ENCODE peak calls at places on chromosome 11, in nine cellular contexts. Q is HL-60, J is Panc1, X is endothelial cell of umbilical vein, G is GM12891, S is GM12878, E is HCT116, T is stomach, F is transverse colon. Y is an unnamed sample.

GRCh38 chr11:134469627-134470026 is 57.6 kb upstream of the B3GAT1 start:
- DNase-seq in G (no peak), F (no peak), T (no peak), Q (no peak), S (no peak), J (no peak), X (no peak), E (peak), Y (no peak)

GRCh38 chr11:8983552-8983951 is 19.3 kb upstream of the TMEM9B start:
- DNase-seq in J (no peak), S (no peak), G (no peak), T (no peak), X (no peak), F (no peak), Q (no peak), E (no peak), Y (no peak)

GRCh38 chr11:61026121-61027031 is 54.9 kb downstream of the CD6 start:
- DNase-seq in F (peak), S (no peak), Q (peak), X (no peak), T (no peak), E (no peak), G (no peak), J (no peak), Y (no peak)

GRCh38 chr11:114008331-114008730 is 33.4 kb downstream of the HTR3A start:
- DNase-seq in E (no peak), S (no peak), T (no peak), F (no peak), Q (no peak), X (no peak), G (no peak), J (no peak), Y (no peak)

GRCh38 chr11:100367892-100368291 is 319.2 kb upstream of the ARHGAP42 start:
- DNase-seq in S (no peak), J (no peak), X (no peak), T (no peak), Q (no peak), G (no peak), E (no peak), F (no peak), Y (no peak)

GRCh38 chr11:65403607-65404121 is 17.2 kb downstream of the FRMD8 start:
- DNase-seq in E (no peak), T (no peak), S (no peak), G (no peak), X (no peak), Q (peak), J (no peak), F (no peak), Y (no peak)

GRCh38 chr11:114065094-114065493 is 5.6 kb downstream of the ZBTB16 start:
- DNase-seq in E (no peak), X (no peak), Q (no peak), F (no peak), S (no peak), J (no peak), G (no peak), T (no peak), Y (no peak)

GRCh38 chr11:62556872-62557631 is 10.4 kb upstream of the AHNAK start:
- DNase-seq in E (no peak), J (no peak), G (no peak), Q (peak), S (peak), X (no peak), F (peak), T (no peak), Y (no peak)

GRCh38 chr11:12942157-12942556 is 67.0 kb upstream of the RASSF10 start:
- DNase-seq in J (no peak), E (no peak), X (no peak), S (no peak), G (no peak), Q (no peak), T (no peak), F (no peak), Y (no peak)

GRCh38 chr11:76674517-76675400 is 4.2 kb upstream of the LRRC32 start:
- DNase-seq in T (no peak), E (no peak), X (no peak), S (peak), F (no peak), G (no peak), Q (no peak), J (no peak), Y (no peak)

GRCh38 chr11:47998733-47999359 is 18.5 kb downstream of the PTPRJ start:
- DNase-seq in S (no peak), E (no peak), X (no peak), J (no peak), F (peak), Q (no peak), T (no peak), G (no peak), Y (no peak)

GRCh38 chr11:11977206-11977938 is 31.1 kb downstream of the DKK3 start:
- DNase-seq in G (no peak), Q (no peak), F (peak), J (peak), X (peak), E (peak), S (no peak), T (peak), Y (no peak)

GRCh38 chr11:24391165-24391564 is 105.7 kb upstream of the LUZP2 start:
- DNase-seq in F (no peak), T (no peak), E (no peak), J (no peak), Q (no peak), G (no peak), S (no peak), X (no peak), Y (no peak)

GRCh38 chr11:10322830-10323792 is 18.2 kb downstream of the ADM start:
- DNase-seq in Q (no peak), T (peak), G (no peak), E (peak), X (peak), J (peak), S (no peak), F (peak), Y (peak)

GRCh38 chr11:34624069-34624468 is 3.2 kb downstream of the EHF start:
- DNase-seq in E (no peak), F (peak), J (no peak), Q (no peak), T (peak), S (peak), G (no peak), X (no peak), Y (no peak)

GRCh38 chr11:23206736-23207336 is 346.6 kb upstream of the CCDC179 start:
- DNase-seq in T (no peak), E (no peak), G (no peak), J (no peak), X (peak), F (no peak), Q (no peak), S (no peak), Y (no peak)

GRCh38 chr11:86954288-86955110 is 696 bp downstream of the FZD4 start:
- DNase-seq in G (peak), F (peak), J (no peak), X (peak), S (no peak), Q (no peak), E (no peak), T (no peak), Y (no peak)

GRCh38 chr11:121810291-121810690 is 305.7 kb downstream of the BLID start:
- DNase-seq in E (no peak), X (no peak), Q (no peak), S (no peak), J (no peak), T (no peak), F (no peak), G (no peak), Y (no peak)

GRCh38 chr11:70742553-70743291 is 344.4 kb downstream of the CTTN start:
- DNase-seq in T (peak), E (no peak), S (no peak), G (no peak), F (no peak), X (no peak), Q (no peak), J (no peak), Y (no peak)

GRCh38 chr11:73308963-73309960 is 1.2 kb downstream of the ARHGEF17 start:
- DNase-seq in X (peak), S (no peak), G (no peak), Q (peak), J (no peak), E (peak), T (peak), F (peak), Y (no peak)

DNA sequence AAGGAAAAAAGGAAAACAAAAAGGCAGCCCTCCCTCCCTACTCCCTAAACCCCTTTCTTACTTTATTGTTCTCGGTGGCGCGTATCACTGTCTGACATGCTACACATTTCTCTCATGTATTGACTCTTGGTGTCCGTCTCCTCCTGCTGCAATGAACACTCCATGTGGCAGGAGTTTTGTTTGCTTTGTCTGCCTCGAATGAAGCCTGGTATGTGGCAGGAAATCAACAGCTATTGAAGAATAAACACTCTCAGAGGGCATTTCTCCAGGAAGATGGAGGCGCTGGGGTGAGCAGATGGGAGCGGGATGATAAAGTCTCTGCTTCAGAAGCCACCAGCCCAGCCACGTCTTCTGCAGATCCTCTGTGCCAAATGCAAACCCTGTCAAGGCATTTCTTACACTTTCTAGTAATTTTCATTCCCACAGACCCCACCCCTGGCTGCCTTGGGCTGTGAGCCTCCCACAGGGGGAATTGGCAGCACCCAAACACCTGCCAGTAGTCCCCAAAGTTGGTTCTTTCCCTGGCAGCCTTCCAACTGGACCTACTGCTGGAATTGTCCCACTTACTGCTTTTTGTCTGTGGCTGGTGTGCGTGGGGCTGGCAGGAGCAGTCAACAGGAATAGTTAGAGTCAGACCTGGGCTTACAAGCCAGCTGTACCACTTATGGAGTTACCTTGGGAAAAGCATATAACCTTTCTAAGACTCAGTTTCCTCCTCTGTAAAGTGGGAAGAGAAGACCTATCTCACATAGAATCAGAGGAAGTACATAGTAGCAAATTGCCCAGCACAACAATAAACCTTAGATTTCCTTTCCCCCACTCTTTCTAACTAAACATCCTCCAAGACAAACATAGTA is 13.4 kb upstream of the IL10RA start:
- DNase-seq in Q (no peak), F (no peak), J (no peak), T (no peak), E (no peak), S (no peak), G (no peak), X (peak), Y (no peak)
- TF ChIP-seq POLR2AphosphoS5 in Q (no peak), F (no peak), J (no peak), T (no peak), E (no peak), S (no peak), G (no peak), X (peak), Y (no peak)

DNA sequence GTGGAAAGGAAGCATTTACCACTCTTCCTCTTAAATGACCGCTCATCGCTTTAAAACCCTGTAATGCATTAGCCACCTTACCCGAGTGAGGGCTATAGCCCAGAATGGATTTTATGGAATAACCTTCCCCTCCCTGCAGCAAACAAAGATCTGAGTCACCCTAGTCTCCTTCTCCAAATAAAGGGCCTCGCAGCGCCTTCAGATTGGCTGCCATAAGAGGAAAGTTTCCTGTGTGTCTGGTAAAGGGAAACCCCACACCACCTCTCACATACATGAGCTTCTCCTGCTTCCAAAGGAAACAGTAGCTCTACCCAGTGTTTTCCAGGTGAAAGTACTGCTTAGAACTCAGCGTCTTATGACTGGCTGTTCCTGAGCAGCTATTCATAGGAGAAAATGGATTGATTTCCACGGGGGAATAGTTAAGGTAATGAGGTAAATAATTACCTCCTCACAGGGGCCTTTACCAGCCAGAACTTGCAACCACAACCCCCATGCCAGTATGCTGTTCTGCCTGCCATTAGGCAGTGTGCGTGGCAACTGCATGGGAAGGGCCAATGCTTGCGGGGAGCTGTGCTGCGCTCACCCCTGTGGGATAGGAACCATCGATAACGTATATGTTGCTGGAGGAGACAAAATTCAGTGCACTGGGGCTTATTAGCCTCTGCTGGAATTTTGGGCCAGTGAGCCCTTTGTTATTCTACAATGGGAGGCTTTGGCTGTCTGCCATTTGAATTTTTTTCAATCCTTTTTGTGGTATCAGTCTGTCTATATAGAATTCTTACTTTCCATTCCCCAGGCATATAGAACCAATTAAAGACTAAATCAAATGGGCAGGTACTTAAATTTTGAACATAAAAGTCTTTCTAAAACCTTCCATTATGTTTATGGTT is 47.5 kb downstream of the PPP2R1B start:
- DNase-seq in E (no peak), G (no peak), S (no peak), Q (no peak), X (peak), F (peak), J (no peak), T (peak), Y (no peak)
- TF ChIP-seq POLR2AphosphoS5 in E (no peak), G (no peak), S (no peak), Q (no peak), X (no peak), F (peak), J (no peak), T (peak), Y (no peak)

GRCh38 chr11:57752954-57753353 is 1.3 kb upstream of the BTBD18 start:
- DNase-seq in S (no peak), E (no peak), J (no peak), F (no peak), X (no peak), Q (no peak), T (no peak), G (no peak), Y (no peak)

GRCh38 chr11:57746920-57747319 is 4.7 kb downstream of the BTBD18 start:
- DNase-seq in E (no peak), S (no peak), X (no peak), T (no peak), G (no peak), F (no peak), Q (no peak), J (no peak), Y (no peak)

DNA sequence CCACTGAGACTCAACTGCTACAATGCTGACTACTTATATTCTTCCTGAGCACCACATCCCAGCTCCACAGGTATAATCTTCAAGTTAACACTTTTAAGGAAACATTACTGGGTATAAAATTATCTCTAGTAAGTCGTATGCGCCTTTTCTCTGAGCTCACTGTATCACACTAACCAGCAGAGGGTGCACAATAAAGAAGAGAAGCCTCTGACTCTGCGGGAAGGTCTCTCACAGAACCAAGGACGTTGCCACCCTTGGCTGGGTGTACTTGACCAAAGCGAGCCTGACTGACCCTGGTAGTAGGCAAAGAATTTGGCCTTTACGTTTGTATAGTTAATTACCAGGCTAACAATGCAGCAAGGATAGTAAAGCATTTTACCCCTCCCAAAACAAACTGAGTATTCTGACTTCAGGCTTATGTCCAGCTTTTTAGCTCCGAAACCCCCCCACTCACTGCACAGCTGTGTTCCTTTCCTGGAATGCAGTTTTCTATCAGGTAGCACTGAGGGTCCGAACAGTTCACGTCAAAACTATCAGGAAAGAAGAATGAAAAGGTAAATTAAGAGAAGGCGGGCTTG is at the start of gene BTBD18:
- DNase-seq in E (no peak), J (no peak), Q (peak), S (no peak), G (no peak), T (peak), X (peak), F (peak), Y (no peak)
- TF ChIP-seq POLR2AphosphoS5 in E (no peak), J (no peak), Q (no peak), S (no peak), G (no peak), T (no peak), X (no peak), F (no peak), Y (peak)

DNA sequence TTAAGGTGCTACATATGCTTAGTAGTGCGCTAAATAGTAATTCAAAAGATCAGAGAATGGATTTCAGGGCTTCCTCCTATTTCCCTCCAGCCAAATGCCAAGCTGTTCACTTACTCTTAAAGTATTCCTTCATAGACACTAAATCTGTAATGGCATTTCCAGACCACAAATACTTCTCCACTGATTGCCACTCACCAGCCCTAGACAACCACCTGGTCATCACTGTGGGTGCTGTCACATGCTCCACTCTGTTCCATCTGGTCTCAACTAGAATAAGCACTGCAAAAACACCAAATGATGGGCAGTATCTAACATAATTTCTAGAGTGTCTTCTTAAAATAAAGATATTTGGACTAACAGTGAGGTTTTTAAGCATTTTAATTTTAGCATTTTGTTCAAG is 341.3 kb downstream of the AASDHPPT start:
- DNase-seq in G (no peak), T (no peak), E (no peak), F (no peak), S (no peak), J (no peak), Q (no peak), X (no peak), Y (no peak)
- TF ChIP-seq POLR2AphosphoS5 in G (no peak), T (no peak), E (no peak), F (no peak), S (no peak), J (no peak), Q (no peak), X (no peak), Y (no peak)

DNA sequence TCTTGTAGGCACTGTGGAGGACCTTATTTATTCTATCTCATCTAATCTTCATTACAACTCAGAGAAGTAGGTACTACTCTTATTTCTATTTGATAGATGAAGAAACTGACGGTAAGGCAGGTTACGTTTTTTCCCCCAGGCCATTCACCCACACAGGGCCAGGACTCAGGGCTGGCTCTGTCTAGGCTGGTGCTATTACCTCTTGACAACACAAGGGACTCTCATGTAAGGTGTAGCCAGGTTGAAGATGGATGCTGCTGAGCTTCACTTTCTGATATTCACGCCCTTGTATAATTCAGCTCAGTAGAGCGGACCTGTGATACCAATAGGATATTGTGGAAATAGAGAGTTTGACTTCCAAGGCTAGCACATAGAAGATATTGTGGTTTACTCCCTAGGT is 413.1 kb upstream of the NARS2 start:
- DNase-seq in S (no peak), X (no peak), T (no peak), E (no peak), F (no peak), J (no peak), G (no peak), Q (no peak), Y (no peak)
- TF ChIP-seq POLR2AphosphoS5 in S (no peak), X (no peak), T (no peak), E (no peak), F (no peak), J (no peak), G (no peak), Q (no peak), Y (no peak)

DNA sequence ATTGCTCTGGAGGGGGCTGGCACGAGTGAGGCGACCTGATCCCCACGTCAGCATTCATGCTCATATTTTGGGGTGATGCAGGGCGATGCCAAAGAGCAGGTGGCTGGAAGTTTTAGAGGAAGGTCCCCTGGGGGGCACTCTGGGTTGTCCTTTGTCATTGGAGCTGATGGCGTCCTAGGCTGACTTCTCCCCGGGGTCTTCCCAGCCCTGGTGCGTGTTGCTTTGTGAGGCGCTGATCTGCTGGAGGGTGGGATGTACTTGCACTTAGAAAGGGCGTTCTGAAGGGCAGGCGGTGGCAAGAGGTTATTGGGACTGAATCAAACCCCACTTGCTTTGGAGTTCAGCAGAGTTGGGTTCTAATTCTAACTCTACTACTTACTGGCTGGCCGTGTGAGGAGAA is 313.3 kb downstream of the NTM start:
- DNase-seq in X (no peak), E (no peak), J (no peak), S (no peak), G (no peak), F (no peak), Q (no peak), T (no peak), Y (no peak)
- TF ChIP-seq POLR2AphosphoS5 in X (no peak), E (no peak), J (no peak), S (no peak), G (no peak), F (no peak), Q (no peak), T (no peak), Y (no peak)

GRCh38 chr11:63762662-63763505 is 5.7 kb downstream of the ZFTA start:
- DNase-seq in E (no peak), J (no peak), Q (no peak), G (no peak), X (peak), S (no peak), T (peak), F (peak), Y (no peak)
- TF ChIP-seq POLR2AphosphoS5 in E (no peak), J (no peak), Q (no peak), G (no peak), X (peak), S (no peak), T (no peak), F (no peak), Y (peak)

DNA sequence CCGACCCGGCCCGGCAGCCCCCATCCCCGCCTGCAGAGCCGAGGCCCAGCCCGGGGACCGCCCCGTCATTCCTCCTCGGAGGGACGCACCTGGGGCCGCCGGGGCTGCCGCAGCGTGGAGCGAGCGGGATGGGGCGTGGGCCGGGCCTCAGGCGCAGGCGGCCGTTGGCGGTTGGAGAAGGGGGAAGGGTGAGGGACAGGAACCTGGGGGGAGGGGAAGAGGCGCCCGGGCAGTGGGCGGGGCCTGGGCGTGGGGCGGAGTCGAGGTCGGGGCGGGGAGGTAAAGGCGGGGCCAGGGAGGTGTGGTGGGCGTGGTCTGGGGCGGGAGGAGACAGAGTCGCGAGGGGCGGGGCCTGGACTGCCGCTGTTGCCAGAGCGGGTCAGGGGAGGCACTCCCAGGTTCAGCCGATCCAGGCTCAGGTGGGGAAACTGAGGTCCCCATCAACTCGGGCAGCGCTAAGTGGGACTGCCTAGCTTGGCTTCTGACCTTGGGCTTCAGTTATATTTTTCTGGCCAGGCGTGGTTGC is at the start of gene TESMIN:
- DNase-seq in F (peak), J (peak), T (peak), E (peak), Q (peak), G (peak), X (peak), S (peak), Y (peak)
- TF ChIP-seq POLR2AphosphoS5 in F (peak), J (peak), T (no peak), E (peak), Q (peak), G (no peak), X (peak), S (no peak), Y (peak)